ENCODE peak calls at places on chromosome 15, in four cellular contexts. W, K, T and J are unnamed samples.

GRCh38 chr15:43799945-43800285 is at the start of gene SERINC4:
- DNase-seq in K (no peak), T (no peak), W (no peak), J (no peak)

GRCh38 chr15:68352401-68353062 is 75.0 kb downstream of the FEM1B start:
- DNase-seq in T (no peak), W (peak), K (no peak), J (peak)

GRCh38 chr15:35921051-35921450 is 375.1 kb upstream of the DPH6 start:
- DNase-seq in K (no peak), W (no peak), T (no peak), J (no peak)

GRCh38 chr15:62649793-62650420 is 392.6 kb upstream of the TPM1 start:
- DNase-seq in K (no peak), W (peak), T (no peak), J (no peak)

GRCh38 chr15:60414016-60414682 is 16.4 kb upstream of the ANXA2 start:
- DNase-seq in W (no peak), K (no peak), T (no peak), J (peak)

GRCh38 chr15:93152951-93153350 is 63.9 kb upstream of the RGMA start:
- DNase-seq in K (no peak), T (no peak), W (no peak), J (no peak)

GRCh38 chr15:64883997-64884511 is 27.6 kb upstream of the ANKDD1A start:
- DNase-seq in T (no peak), W (peak), K (no peak), J (peak)

GRCh38 chr15:31338879-31339557 is 12.4 kb downstream of the KLF13 start:
- DNase-seq in W (peak), K (peak), T (no peak), J (peak)

GRCh38 chr15:84747423-84748273 is 744 bp upstream of the ZNF592 start:
- DNase-seq in T (no peak), W (no peak), K (peak), J (peak)

GRCh38 chr15:73677146-73677607 is 7.0 kb upstream of the CD276 start:
- DNase-seq in K (peak), W (no peak), T (peak), J (peak)

GRCh38 chr15:91881551-91882297 is 28.2 kb downstream of the SLCO3A1 start:
- DNase-seq in T (no peak), W (no peak), K (no peak), J (no peak)

GRCh38 chr15:85381850-85382751 is 1.7 kb downstream of the AKAP13 start:
- DNase-seq in W (peak), K (no peak), T (no peak), J (no peak)

GRCh38 chr15:73004462-73004861 is 47.8 kb upstream of the NEO1 start:
- DNase-seq in W (no peak), K (no peak), T (no peak), J (no peak)

GRCh38 chr15:70627734-70628541 is 135.4 kb downstream of the UACA start:
- DNase-seq in T (no peak), W (no peak), K (no peak), J (no peak)

GRCh38 chr15:57570994-57571393 is 20.7 kb upstream of the MYZAP start:
- DNase-seq in T (no peak), K (peak), W (no peak), J (peak)

GRCh38 chr15:66592505-66593218 is 26.9 kb upstream of the LCTL start:
- DNase-seq in W (no peak), K (no peak), T (peak), J (no peak)

GRCh38 chr15:70766597-70766996 is 3.2 kb upstream of the UACA start:
- DNase-seq in K (no peak), W (no peak), T (no peak), J (no peak)

GRCh38 chr15:58396181-58396580 is 35.6 kb upstream of the LIPC start:
- DNase-seq in W (no peak), T (no peak), K (no peak), J (peak)

GRCh38 chr15:52392008-52392687 is 96.5 kb upstream of the MYO5C start:
- DNase-seq in W (no peak), K (no peak), T (no peak), J (peak)

GRCh38 chr15:65249641-65250040 is 37.0 kb downstream of the PARP16 start:
- DNase-seq in W (peak), T (no peak), K (no peak), J (no peak)

GRCh38 chr15:58865420-58865880 is 68.0 kb downstream of the SLTM start:
- DNase-seq in K (peak), T (no peak), W (no peak), J (no peak)

GRCh38 chr15:63818191-63818590 is 15.6 kb downstream of the HERC1 start:
- DNase-seq in K (no peak), W (no peak), T (peak), J (no peak)

GRCh38 chr15:29903785-29904464 is 81.7 kb upstream of the TJP1 start:
- DNase-seq in W (no peak), K (no peak), T (no peak), J (no peak)

GRCh38 chr15:78942741-78943140 is 2.1 kb downstream of the CTSH start:
- DNase-seq in K (no peak), T (no peak), W (no peak), J (no peak)

GRCh38 chr15:99076109-99076508 is 28.8 kb upstream of the SYNM start:
- DNase-seq in T (no peak), W (no peak), K (no peak), J (no peak)

GRCh38 chr15:91961357-91961756 is 107.8 kb downstream of the SLCO3A1 start:
- DNase-seq in W (no peak), T (no peak), K (no peak), J (no peak)

GRCh38 chr15:68420186-68420684 is 11.7 kb downstream of the ITGA11 start:
- DNase-seq in T (no peak), W (no peak), K (peak), J (no peak)

GRCh38 chr15:47366884-47367283 is 350.4 kb upstream of the SEMA6D start:
- DNase-seq in W (no peak), T (no peak), K (no peak), J (no peak)

GRCh38 chr15:47364671-47365141 is 352.6 kb upstream of the SEMA6D start:
- DNase-seq in T (no peak), W (no peak), K (no peak), J (no peak)

GRCh38 chr15:47360296-47360695 is 357.0 kb upstream of the SEMA6D start:
- DNase-seq in T (no peak), K (no peak), W (no peak), J (no peak)

GRCh38 chr15:47367991-47368390 is 349.3 kb upstream of the SEMA6D start:
- DNase-seq in W (no peak), T (no peak), K (no peak), J (no peak)

DNA sequence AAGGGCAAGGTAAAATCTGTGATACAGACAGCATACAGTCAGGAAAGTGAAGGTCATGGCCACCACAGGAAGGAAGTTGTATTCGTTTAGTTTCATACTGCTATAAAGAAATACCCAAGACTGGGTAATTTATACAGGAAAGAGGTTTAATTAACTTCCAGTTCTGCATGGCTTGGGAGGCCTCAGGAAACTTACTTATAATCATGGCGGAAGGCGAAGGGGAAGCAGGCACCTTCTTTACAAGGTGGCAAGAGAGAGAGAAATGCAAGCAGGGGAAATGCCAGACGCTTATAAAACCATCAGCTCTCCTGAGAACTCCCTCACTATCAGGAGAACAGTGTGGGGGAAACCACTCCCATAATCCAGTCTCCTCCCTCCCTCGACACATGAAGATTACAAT is 353.7 kb upstream of the SEMA6D start:
- DNase-seq in W (no peak), T (no peak), K (no peak), J (no peak)
- TF ChIP-seq CHD4 in W (no peak), T (no peak), K (no peak), J (no peak)

GRCh38 chr15:101490408-101490891 is 943 bp upstream of the PCSK6 start:
- DNase-seq in W (no peak), T (no peak), K (no peak), J (no peak)

GRCh38 chr15:101489236-101489632 is 273 bp downstream of the PCSK6 start:
- DNase-seq in K (no peak), T (peak), W (no peak), J (peak)

GRCh38 chr15:101489633-101490407 is at the start of gene PCSK6:
- DNase-seq in T (peak), K (no peak), W (no peak), J (peak)

GRCh38 chr15:101488300-101489164 is 975 bp downstream of the PCSK6 start:
- DNase-seq in K (peak), W (no peak), T (peak), J (no peak)

GRCh38 chr15:101487060-101487459 is 2.4 kb downstream of the PCSK6 start:
- DNase-seq in W (no peak), T (no peak), K (no peak), J (no peak)
- TF ChIP-seq POLR2AphosphoS2 in W (no peak), T (no peak), K (no peak), J (no peak)

DNA sequence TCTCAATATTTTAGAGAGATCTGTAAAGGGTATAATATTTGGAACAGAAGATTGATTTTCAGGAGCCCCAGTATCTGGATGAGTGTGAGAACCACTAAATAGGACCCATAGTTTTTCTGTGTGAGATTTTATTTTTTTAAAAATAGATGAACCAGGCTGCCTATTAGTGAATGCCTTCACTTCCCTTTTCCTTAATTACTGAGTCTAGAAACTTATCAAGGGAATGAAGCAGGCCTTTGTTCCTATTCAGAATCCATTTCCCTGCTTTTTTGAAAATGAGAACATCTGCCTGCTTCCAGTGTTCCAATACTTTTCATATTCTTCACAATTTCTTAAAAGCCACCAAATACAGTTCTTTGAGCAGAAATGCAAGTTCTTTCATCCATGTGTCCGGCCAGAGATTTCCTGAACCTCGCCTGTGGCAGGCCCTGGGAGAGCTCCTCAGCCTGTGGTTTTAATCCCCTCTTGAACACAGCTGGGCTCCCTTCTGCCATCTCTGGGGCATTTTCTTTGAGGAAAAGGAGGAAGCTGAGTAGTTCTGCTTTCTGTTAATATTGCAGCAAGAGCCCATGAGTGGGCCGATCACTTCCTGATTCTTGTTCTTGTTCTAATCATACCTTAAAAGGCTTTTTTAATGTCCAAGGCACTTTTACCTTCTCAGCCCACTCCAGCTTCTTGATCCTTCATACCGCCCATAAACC is 4.7 kb downstream of the EHD4 start:
- DNase-seq in K (no peak), W (peak), T (no peak), J (no peak)
- TF ChIP-seq ESRRA in K (no peak), W (no peak), T (no peak), J (no peak)

GRCh38 chr15:76994971-76995945 is at the start of gene PSTPIP1:
- DNase-seq in W (no peak), T (no peak), K (no peak), J (no peak)
- TF ChIP-seq CHD4 in W (no peak), T (no peak), K (no peak), J (no peak)

GRCh38 chr15:25905140-25905539 is 42.0 kb upstream of the ATP10A start:
- DNase-seq in W (no peak), T (no peak), K (no peak), J (no peak)
- TF ChIP-seq POLR2AphosphoS2 in W (no peak), T (no peak), K (no peak), J (no peak)